ENCODE peak calls at places on chromosomes 12 and 14, in five cellular contexts. P is IMR-90, O is neuronal stem cell, D is H9, X is mesenchymal stem cell. F is an unnamed sample. For H3K4me1, the result is how much of the 10 kb centered on the place peaks cover.

GRCh38 chr14:21068521-21069387 is 1.4 kb upstream of the ARHGEF40 start:
- DNase-seq in X (peak), O (peak), D (peak), P (peak), F (peak)

GRCh38 chr14:91893659-91894058 is 26.3 kb upstream of the TC2N start:
- DNase-seq in O (no peak), D (no peak), X (no peak), P (no peak), F (no peak)

GRCh38 chr14:104499784-104500496 is 79.6 kb upstream of the C14orf180 start:
- DNase-seq in O (no peak), X (no peak), P (no peak), D (peak), F (no peak)

GRCh38 chr14:67575684-67576083 is 24.4 kb downstream of the PIGH start:
- DNase-seq in P (no peak), D (no peak), O (no peak), X (no peak), F (no peak)

GRCh38 chr14:36857136-36857535 is 195.5 kb downstream of the PAX9 start:
- DNase-seq in O (no peak), X (no peak), D (no peak), P (no peak), F (no peak)

GRCh38 chr12:62647586-62647985 is 181.0 kb downstream of the MON2 start:
- DNase-seq in D (no peak), X (no peak), P (no peak), O (no peak), F (no peak)

GRCh38 chr14:61174395-61175386 is 106.4 kb downstream of the TMEM30B start:
- DNase-seq in X (peak), P (peak), D (no peak), O (no peak), F (peak)

GRCh38 chr12:132189378-132190011 is 45.2 kb downstream of the NOC4L start:
- DNase-seq in D (peak), X (peak), P (peak), O (peak), F (peak)

GRCh38 chr12:82625523-82625922 is 61.2 kb upstream of the TMTC2 start:
- DNase-seq in P (no peak), X (no peak), D (no peak), O (peak), F (no peak)

GRCh38 chr14:68840454-68840853 is 47.6 kb upstream of the ZFP36L1 start:
- DNase-seq in D (no peak), X (no peak), O (no peak), P (no peak), F (no peak)

GRCh38 chr12:129558036-129558435 is 345.8 kb downstream of the TMEM132D start:
- DNase-seq in X (no peak), D (no peak), P (no peak), O (no peak), F (no peak)

GRCh38 chr12:76546889-76547288 is 12.7 kb downstream of the OSBPL8 start:
- DNase-seq in O (peak), P (no peak), D (no peak), X (no peak), F (peak)

GRCh38 chr12:481422-481821 is 21.7 kb downstream of the B4GALNT3 start:
- DNase-seq in O (no peak), X (peak), P (peak), D (peak), F (no peak)

GRCh38 chr12:49377386-49377785 is 10.1 kb downstream of the SPATS2 start:
- DNase-seq in P (no peak), D (no peak), O (no peak), X (no peak), F (no peak)

GRCh38 chr12:3022411-3022810 is 54.8 kb upstream of the TSPAN9 start:
- DNase-seq in X (no peak), D (no peak), O (no peak), P (no peak), F (no peak)

GRCh38 chr12:69655616-69656336 is 43.3 kb downstream of the BEST3 start:
- DNase-seq in X (peak), O (no peak), D (no peak), P (peak), F (peak)

GRCh38 chr12:2339022-2339431 is 286.2 kb downstream of the CACNA1C start:
- DNase-seq in P (peak), D (no peak), X (peak), O (no peak), F (peak)

GRCh38 chr12:99810718-99811593 is 163.4 kb downstream of the GARIN6 start:
- DNase-seq in O (no peak), P (peak), D (no peak), X (peak), F (no peak)

GRCh38 chr14:69687963-69688649 is 76.7 kb downstream of the SUSD6 start:
- DNase-seq in X (no peak), D (no peak), P (no peak), O (no peak), F (no peak)

GRCh38 chr14:104694991-104695659 is 5.7 kb downstream of the INF2 start:
- DNase-seq in X (peak), O (no peak), D (no peak), P (no peak), F (no peak)

GRCh38 chr12:75725505-75726120 is 214.2 kb upstream of the KRR1 start:
- DNase-seq in O (no peak), D (no peak), P (peak), X (peak), F (no peak)

GRCh38 chr12:45010051-45010450 is 40.8 kb downstream of the DBX2 start:
- DNase-seq in P (no peak), D (no peak), X (no peak), O (no peak), F (no peak)

GRCh38 chr12:88325076-88325827 is 183.1 kb downstream of the TMTC3 start:
- DNase-seq in X (peak), P (peak), D (no peak), O (no peak), F (peak)

GRCh38 chr14:42192659-42193425 is 586.2 kb downstream of the LRFN5 start:
- DNase-seq in P (peak), D (no peak), O (no peak), X (peak), F (peak)

GRCh38 chr12:17278946-17279345 is 673.0 kb upstream of the LMO3 start:
- DNase-seq in X (no peak), O (no peak), D (no peak), P (no peak), F (peak)

GRCh38 chr14:22530101-22530500 is 58.9 kb downstream of the DAD1 start:
- DNase-seq in D (no peak), O (no peak), P (no peak), X (no peak), F (no peak)

GRCh38 chr12:109718390-109718789 is 4.8 kb downstream of the FAM222A start:
- DNase-seq in P (no peak), O (peak), X (peak), D (peak), F (no peak)

GRCh38 chr12:109720152-109720855 is 6.7 kb downstream of the FAM222A start:
- DNase-seq in O (peak), X (no peak), D (no peak), P (no peak), F (no peak)

GRCh38 chr12:109717390-109718357 is 4.0 kb downstream of the FAM222A start:
- DNase-seq in D (no peak), P (no peak), X (peak), O (no peak), F (no peak)

GRCh38 chr12:109720856-109721189 is 7.2 kb downstream of the FAM222A start:
- DNase-seq in P (no peak), O (no peak), D (no peak), X (no peak), F (no peak)

DNA sequence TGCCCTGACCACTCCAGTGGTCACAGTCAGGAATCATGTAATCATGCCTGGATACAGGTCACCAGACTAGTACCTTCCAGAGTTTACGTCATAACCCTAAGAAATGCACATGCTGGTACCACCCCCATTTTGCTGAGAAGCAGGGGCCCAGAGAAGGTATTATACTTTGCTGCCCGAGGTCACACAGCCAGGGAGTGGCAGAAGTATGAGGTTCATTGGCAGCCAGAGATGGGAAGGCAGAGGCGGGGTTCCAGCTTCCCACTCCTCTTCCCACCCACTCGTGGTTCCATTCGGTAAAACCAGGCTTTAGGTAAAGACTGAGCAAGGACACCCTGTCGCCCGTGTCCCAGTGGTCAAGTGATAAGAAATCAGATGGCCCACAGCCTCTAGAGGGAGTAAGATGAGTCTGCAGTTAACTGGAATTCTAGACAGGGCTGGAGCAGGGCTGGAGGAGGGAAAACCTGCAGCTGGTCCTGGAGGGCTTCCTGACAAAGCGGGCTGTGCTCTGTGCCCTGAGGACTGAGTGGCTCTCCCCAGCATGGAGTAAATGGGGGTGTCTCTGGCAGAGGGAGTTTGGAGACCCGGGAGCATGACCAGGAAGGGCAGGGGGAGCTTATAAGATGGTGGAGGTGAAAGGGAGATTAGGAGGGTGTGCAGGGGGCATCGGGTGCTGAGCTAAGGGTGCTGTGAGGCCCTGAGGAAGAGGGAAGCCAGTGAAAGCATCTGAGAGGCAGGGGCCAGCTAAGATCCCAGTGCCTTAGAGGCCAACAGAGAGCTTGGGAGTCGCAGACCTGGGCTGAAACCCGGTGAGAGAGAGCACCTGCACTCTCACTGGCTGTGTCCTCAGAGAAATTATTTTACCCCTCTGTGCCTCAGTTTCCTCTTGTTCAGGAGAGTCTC is 5.7 kb downstream of the FAM222A start:
- DNase-seq in P (peak), X (peak), O (no peak), D (peak), F (peak)
- H3K4me1 ChIP-seq in P (under half), X (under half), O (under half), D (under half), F (under half)

GRCh38 chr14:53153702-53154112 is 584 bp upstream of the DDHD1 start:
- DNase-seq in O (no peak), D (no peak), P (no peak), X (no peak), F (no peak)
- H4K91ac ChIP-seq in O (no peak), D (no peak), P (peak), X (peak), F (peak)

GRCh38 chr14:55066223-55066622 is 14.8 kb downstream of the MAPK1IP1L start:
- DNase-seq in O (no peak), P (no peak), D (no peak), X (no peak), F (no peak)
- H3K4me1 ChIP-seq in O (under half), P (under half), D (under half), X (under half), F (under half)

GRCh38 chr14:99952039-99952438 is 113.2 kb upstream of the EVL start:
- DNase-seq in D (no peak), P (no peak), X (no peak), O (no peak), F (no peak)
- H4K91ac ChIP-seq in D (no peak), P (no peak), X (no peak), O (no peak), F (no peak)

GRCh38 chr12:110537605-110538409 is 35.7 kb downstream of the RAD9B start:
- DNase-seq in P (no peak), O (no peak), X (no peak), D (no peak), F (no peak)
- H3K4me1 ChIP-seq in P (under half), O (under half), X (under half), D (under half), F (under half)

GRCh38 chr14:102831163-102831804 is 54.0 kb downstream of the TRAF3 start:
- DNase-seq in P (no peak), X (no peak), D (no peak), O (no peak), F (no peak)

GRCh38 chr14:102829106-102829505 is 51.9 kb downstream of the TRAF3 start:
- DNase-seq in O (no peak), P (peak), D (no peak), X (peak), F (no peak)

GRCh38 chr14:102828201-102828600 is 51.0 kb downstream of the TRAF3 start:
- DNase-seq in D (no peak), O (no peak), P (no peak), X (no peak), F (no peak)

GRCh38 chr14:102833341-102833740 is 56.1 kb downstream of the TRAF3 start:
- DNase-seq in X (no peak), D (no peak), P (no peak), O (no peak), F (no peak)

DNA sequence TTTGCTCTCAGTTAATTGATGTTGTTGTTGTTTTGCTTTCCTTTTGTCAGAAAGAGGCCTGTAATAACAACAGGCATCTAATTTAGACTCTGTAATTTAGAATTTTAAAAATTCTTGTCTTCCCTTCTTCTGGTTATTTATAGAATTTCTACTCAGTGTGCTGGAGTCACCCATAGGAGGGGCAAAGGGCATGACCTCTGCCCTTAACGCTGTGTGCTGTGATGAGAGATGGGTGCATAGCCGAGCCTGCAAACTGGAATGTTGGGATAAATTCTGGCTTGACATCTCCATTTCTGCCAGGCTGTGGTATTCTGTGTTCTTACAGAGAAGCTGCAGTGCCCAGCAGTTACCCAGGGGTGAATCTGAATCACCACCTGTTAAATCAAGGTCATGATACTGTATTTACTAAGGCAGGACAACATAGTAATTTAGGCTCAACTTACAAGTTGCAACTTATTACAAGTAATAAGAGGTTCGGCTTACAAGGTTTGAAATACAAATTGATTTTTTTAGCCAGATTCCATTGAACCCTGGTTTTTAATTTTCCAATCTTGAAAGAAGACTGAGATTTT is 53.3 kb downstream of the TRAF3 start:
- DNase-seq in O (no peak), D (no peak), X (no peak), P (no peak), F (no peak)
- H4K91ac ChIP-seq in O (no peak), D (no peak), X (no peak), P (no peak), F (no peak)

DNA sequence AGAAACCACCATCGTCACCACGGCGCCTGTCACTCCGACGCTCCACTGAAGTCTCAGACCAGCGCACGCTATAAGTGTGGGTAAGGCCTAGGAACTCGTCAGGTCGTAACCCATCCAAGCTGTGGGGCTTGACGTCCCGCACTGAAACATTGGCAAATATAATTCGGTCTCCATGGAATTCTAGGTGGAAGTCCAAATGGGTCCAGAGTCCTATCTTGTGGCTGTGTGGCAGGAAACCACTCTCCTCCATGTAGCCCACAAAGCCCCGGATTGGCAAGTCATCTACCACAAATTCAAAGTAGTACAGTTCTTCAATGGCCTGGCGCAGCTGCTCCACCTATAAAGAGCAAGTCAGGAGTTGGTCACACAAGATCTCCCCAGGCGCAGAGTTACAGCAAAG is 2.3 kb downstream of the TM9SF1 start:
- DNase-seq in D (no peak), X (no peak), P (no peak), O (no peak), F (no peak)
- H3K4me1 ChIP-seq in D (under half), X (under half), P (under half), O (under half), F (under half)

GRCh38 chr12:116539905-116540482 is 19.2 kb upstream of the MAP1LC3B2 start:
- DNase-seq in X (peak), D (peak), O (peak), P (peak), F (no peak)

GRCh38 chr12:116538682-116539264 is 20.4 kb upstream of the MAP1LC3B2 start:
- DNase-seq in P (no peak), D (no peak), O (no peak), X (no peak), F (no peak)

GRCh38 chr12:116537149-116537904 is 21.9 kb upstream of the MAP1LC3B2 start:
- DNase-seq in D (no peak), P (no peak), O (no peak), X (no peak), F (no peak)

GRCh38 chr12:116539361-116539771 is 19.8 kb upstream of the MAP1LC3B2 start:
- DNase-seq in D (no peak), X (peak), O (no peak), P (peak), F (no peak)

DNA sequence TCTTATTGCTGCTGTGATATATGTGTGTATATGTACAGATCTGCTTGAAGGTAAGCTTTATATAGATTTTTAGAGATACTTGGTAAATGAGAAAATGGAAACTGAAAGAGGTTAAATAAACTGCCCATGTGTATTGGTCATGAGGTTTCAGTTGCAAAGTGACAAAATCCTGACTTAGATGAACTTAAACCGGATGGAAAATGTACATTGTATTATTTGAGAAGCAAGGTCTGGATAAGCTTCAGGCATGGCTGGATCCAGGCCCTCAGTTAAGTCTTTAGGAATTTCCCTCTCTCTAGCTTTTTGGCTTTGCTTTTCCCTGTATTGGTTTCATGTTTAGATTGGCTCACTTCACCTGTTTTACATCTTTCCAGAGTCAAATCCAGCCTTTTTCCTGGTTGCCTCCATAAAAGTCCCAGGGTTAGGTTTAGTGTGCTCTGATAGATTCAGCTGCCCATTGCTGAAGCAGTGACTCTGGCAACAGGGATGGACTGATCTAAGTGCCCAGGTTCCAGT is 21.0 kb upstream of the MAP1LC3B2 start:
- DNase-seq in X (no peak), P (no peak), O (no peak), D (no peak), F (no peak)
- H4K91ac ChIP-seq in X (no peak), P (no peak), O (no peak), D (no peak), F (no peak)

GRCh38 chr12:4829161-4829792 is 80.4 kb upstream of the KCNA1 start:
- DNase-seq in D (no peak), P (no peak), X (no peak), O (no peak), F (no peak)
- H3K4me1 ChIP-seq in D (under half), P (under half), X (under half), O (under half), F (under half)

DNA sequence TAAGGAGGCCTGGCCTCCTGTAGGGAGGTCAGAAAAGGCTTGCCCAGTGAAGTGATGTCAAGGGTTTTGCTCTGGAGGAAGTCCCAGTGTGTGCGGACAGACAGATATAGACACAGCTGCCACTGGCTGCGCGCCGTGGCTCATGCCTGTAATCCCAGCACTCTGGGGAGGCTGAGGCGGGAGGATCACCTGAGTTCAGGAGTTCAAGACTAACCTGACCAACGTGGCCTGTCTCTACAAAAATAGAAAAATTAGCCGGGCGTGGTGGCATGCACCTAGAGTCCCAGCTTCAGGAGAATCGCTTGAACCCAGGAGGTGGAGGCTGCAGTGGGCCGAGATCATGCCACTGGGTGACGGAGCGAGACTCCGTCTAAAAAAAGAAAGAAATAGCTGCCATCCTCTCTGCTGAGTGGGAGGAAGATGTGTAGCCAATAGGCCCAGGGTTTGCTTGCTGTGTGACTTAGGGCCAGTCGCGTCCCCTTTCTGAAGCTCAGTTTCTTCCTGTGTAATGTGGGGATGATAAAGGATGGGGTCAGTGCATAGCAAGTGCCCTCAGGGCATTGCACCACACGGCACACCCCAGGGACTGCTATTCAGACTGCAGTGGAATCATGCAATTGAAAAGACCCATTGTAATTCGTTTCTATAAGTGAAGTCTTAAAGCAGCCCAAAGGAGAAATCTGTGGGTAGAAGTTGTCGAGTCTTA is 18.7 kb upstream of the MLEC start:
- DNase-seq in P (no peak), X (no peak), D (peak), O (no peak), F (no peak)
- H4K91ac ChIP-seq in P (no peak), X (no peak), D (no peak), O (no peak), F (no peak)